ENCODE peak calls at places on chromosomes 11 and 22, in five cellular contexts. I, J, H, M and P are unnamed samples.

GRCh38 chr22:38088723-38089473 is 4.9 kb upstream of the SLC16A8 start:
- DNase-seq in I (no peak), H (no peak), J (no peak), M (no peak), P (no peak)

GRCh38 chr11:128481135-128481534 is 106.2 kb downstream of the ETS1 start:
- DNase-seq in M (no peak), I (peak), J (no peak), H (no peak), P (peak)

GRCh38 chr11:104256525-104256924 is 92.6 kb upstream of the PDGFD start:
- DNase-seq in M (no peak), J (no peak), H (no peak), I (no peak), P (no peak)

GRCh38 chr22:50521710-50522109 is 3.7 kb downstream of the SCO2 start:
- DNase-seq in J (no peak), H (no peak), I (no peak), M (no peak), P (no peak)

GRCh38 chr11:111748035-111748804 is 18.0 kb downstream of the PPP2R1B start:
- DNase-seq in M (no peak), J (no peak), H (no peak), I (no peak), P (no peak)

GRCh38 chr11:11584446-11584810 is 37.4 kb downstream of the GALNT18 start:
- DNase-seq in M (no peak), J (no peak), H (no peak), I (peak), P (peak)

GRCh38 chr22:22692707-22693530 is 48.5 kb downstream of the GGTLC2 start:
- DNase-seq in J (peak), M (peak), I (no peak), H (peak), P (peak)

GRCh38 chr11:12066799-12067508 is 43.4 kb upstream of the MICAL2 start:
- DNase-seq in M (no peak), J (no peak), I (peak), H (no peak), P (peak)